ENCODE peak calls at places on chromosomes 11 and 22, in five cellular contexts. B, A, X, R and G are unnamed samples.

GRCh38 chr11:62712861-62713260 is 5.4 kb downstream of the GNG3 start:
- DNase-seq in A (no peak), R (no peak), B (no peak), X (no peak), G (no peak)

GRCh38 chr22:46447906-46448669 is 89.3 kb downstream of the CELSR1 start:
- DNase-seq in R (no peak), A (no peak), B (no peak), X (no peak), G (no peak)

GRCh38 chr22:50620861-50621490 is 7.0 kb downstream of the ARSA start:
- DNase-seq in R (no peak), X (peak; percentile 25), B (no peak), A (no peak), G (no peak)

GRCh38 chr11:9784602-9785315 is 120.9 kb downstream of the SWAP70 start:
- DNase-seq in R (no peak), X (no peak), B (no peak), A (no peak), G (peak; percentile 80)

GRCh38 chr11:33475999-33476398 is 218.8 kb downstream of the HIPK3 start:
- DNase-seq in A (no peak), R (peak; percentile 29), X (no peak), B (no peak), G (peak; percentile 67)

GRCh38 chr11:21411114-21411513 is 741.7 kb downstream of the NELL1 start:
- DNase-seq in R (no peak), X (no peak), B (no peak), A (no peak), G (no peak)

GRCh38 chr11:71302534-71302909 is 50.1 kb upstream of the SHANK2 start:
- DNase-seq in R (peak; percentile 2), X (no peak), B (peak; percentile 24), A (no peak), G (no peak)

GRCh38 chr22:21447694-21448402 is 19.3 kb upstream of the TMEM191C start:
- DNase-seq in B (peak; percentile 73), R (peak; percentile 21), X (peak; percentile 11), A (peak; percentile 4), G (no peak)

GRCh38 chr11:75229466-75229865 is 11.1 kb upstream of the TPBGL start:
- DNase-seq in A (no peak), R (no peak), B (peak; percentile 67), X (no peak), G (no peak)

GRCh38 chr11:75237050-75237449 is 3.5 kb upstream of the TPBGL start:
- DNase-seq in B (peak; percentile 52), R (no peak), X (no peak), A (no peak), G (no peak)

GRCh38 chr11:75236062-75236461 is 4.5 kb upstream of the TPBGL start:
- DNase-seq in R (peak; percentile 5), X (no peak), A (no peak), B (peak; percentile 59), G (no peak)

GRCh38 chr11:75230621-75231020 is 10.0 kb upstream of the TPBGL start:
- DNase-seq in B (peak; percentile 40), X (no peak), R (no peak), A (no peak), G (no peak)

DNA sequence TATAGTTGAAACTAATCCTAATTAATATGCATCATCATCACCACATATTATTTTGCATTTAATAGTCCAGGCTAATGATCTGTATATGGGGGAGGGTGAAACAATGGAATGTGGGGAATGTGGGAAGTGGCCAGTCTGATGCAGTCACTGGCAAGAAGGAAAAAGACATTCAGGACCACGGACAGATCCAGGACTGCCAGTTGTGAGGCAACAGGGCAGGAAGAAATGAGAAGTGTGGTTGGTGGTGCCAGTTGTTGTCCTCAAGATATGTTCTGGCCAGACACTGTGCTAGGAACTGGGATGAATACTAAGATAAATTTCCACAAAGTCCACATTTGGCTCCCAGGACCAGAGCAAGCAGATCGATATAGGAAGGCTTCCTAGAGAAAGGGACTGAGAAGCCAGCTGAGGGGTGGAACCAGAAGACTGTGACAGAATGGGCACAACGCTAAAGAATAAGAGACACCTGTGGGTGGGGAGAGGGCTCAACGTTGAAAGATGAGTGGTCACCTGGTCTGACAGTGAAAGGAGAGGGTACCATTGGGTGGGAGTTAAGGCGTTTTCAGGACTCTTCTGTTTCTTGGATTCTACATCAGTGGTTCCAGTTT is 6.8 kb upstream of the TPBGL start:
- DNase-seq in X (no peak), B (peak; percentile 20), R (peak; percentile 24), A (peak; percentile 92), G (peak; percentile 46)
- H3K4me3 ChIP-seq in X (no peak overlapping the region), B (no peak overlapping the region), R (no peak overlapping the region), A (no peak overlapping the region), G (no peak overlapping the region)

GRCh38 chr11:74279256-74279655 is 32.2 kb downstream of the P4HA3 start:
- DNase-seq in A (no peak), X (no peak), B (no peak), R (no peak), G (peak; percentile 62)
- H3K4me3 ChIP-seq in A (no peak overlapping the region), X (no peak overlapping the region), B (no peak overlapping the region), R (no peak overlapping the region), G (no peak overlapping the region)

GRCh38 chr22:37199839-37200161 is 11.8 kb upstream of the C1QTNF6 start:
- DNase-seq in A (no peak), X (no peak), B (peak; percentile 64), R (no peak), G (no peak)

GRCh38 chr22:37202706-37203105 is 9.6 kb downstream of the SSTR3 start:
- DNase-seq in B (peak; percentile 56), X (no peak), A (no peak), R (no peak), G (no peak)

GRCh38 chr22:37199103-37199838 is 11.2 kb upstream of the C1QTNF6 start:
- DNase-seq in R (peak; percentile 99), A (peak; percentile 99), X (peak; percentile 100), B (peak; percentile 99), G (peak; percentile 94)

GRCh38 chr22:37202001-37202555 is 10.2 kb downstream of the SSTR3 start:
- DNase-seq in A (no peak), X (no peak), B (peak; percentile 34), R (no peak), G (no peak)

GRCh38 chr22:37201066-37201820 is 11.0 kb downstream of the SSTR3 start:
- DNase-seq in R (no peak), B (peak; percentile 44), A (no peak), X (no peak), G (no peak)
- H3K4me3 ChIP-seq in R (no peak overlapping the region), B (no peak overlapping the region), A (no peak overlapping the region), X (no peak overlapping the region), G (no peak overlapping the region)

DNA sequence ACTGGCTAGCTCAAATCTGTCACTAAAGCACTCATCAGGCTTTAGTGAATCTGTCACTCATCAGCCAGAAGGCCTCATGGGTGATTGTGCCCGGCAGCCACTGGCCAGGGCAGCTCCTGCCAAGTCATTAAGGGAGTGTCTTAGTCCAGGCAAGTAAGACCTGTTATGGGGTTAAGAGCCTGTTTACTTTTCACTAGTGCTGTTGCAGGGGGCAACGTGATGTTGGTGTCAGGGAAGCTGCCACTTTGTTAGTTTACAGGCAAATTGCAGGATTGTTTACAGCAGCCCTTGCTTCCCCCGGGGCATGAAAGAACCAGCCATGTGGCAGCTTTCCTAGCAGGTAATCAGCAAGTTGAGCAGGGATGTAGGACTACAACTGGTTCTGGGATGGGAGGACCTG is 155.6 kb upstream of the NCAM1 start:
- DNase-seq in R (peak; percentile 57), B (no peak), X (peak; percentile 40), A (no peak), G (no peak)
- H3K4me3 ChIP-seq in R (no peak overlapping the region), B (no peak overlapping the region), X (no peak overlapping the region), A (no peak overlapping the region), G (no peak overlapping the region)

GRCh38 chr11:61037694-61038093 is 64.6 kb upstream of the CD5 start:
- DNase-seq in A (no peak), R (peak; percentile 75), X (no peak), B (no peak), G (no peak)

GRCh38 chr11:61041755-61042518 is 60.4 kb upstream of the CD5 start:
- DNase-seq in B (no peak), X (peak; percentile 51), R (peak; percentile 72), A (peak; percentile 77), G (no peak)

GRCh38 chr11:61042537-61042936 is 59.8 kb upstream of the CD5 start:
- DNase-seq in A (no peak), X (no peak), R (no peak), B (no peak), G (no peak)

GRCh38 chr11:61045271-61045670 is 57.0 kb upstream of the CD5 start:
- DNase-seq in R (no peak), X (no peak), B (no peak), A (no peak), G (no peak)

GRCh38 chr11:61042961-61043540 is 59.2 kb upstream of the CD5 start:
- DNase-seq in X (no peak), B (no peak), A (no peak), R (no peak), G (no peak)
- H3K4me3 ChIP-seq in X (no peak overlapping the region), B (no peak overlapping the region), A (no peak overlapping the region), R (no peak overlapping the region), G (no peak overlapping the region)

GRCh38 chr11:27701262-27702105 is 1.2 kb upstream of the BDNF start:
- DNase-seq in X (peak; percentile 32), B (no peak), A (peak; percentile 55), R (no peak), G (peak; percentile 81)
- H3K4me3 ChIP-seq in X (peak overlapping the region; percentile 63), B (peak overlapping the region; percentile 63), A (peak overlapping the region; percentile 74), R (peak overlapping the region; percentile 65), G (peak overlapping the region; percentile 85)